ENCODE peak calls at places on chromosomes 16 and 17, in eight cellular contexts. W is ovary; Q is fibroblast of lung; K is right atrium auricular region; Y is CD8-positive, alpha-beta memory T cell; Z is heart right ventricle; G is psoas muscle; X is neural progenitor cell. B is an unnamed sample.

GRCh38 chr16:13378151-13378550 is 476.8 kb downstream of the SHISA9 start:
- DNase-seq in W (no peak), K (no peak), Q (no peak), Y (no peak), X (no peak), Z (no peak), G (no peak), B (no peak)

GRCh38 chr16:5064915-5065314 is 841 bp downstream of the C16orf89 start:
- DNase-seq in X (no peak), G (no peak), Z (no peak), K (no peak), W (no peak), Y (no peak), Q (no peak), B (no peak)

GRCh38 chr17:74678541-74678940 is 34.2 kb downstream of the CD300LF start:
- DNase-seq in X (no peak), Q (no peak), Y (no peak), W (no peak), Z (no peak), G (no peak), K (no peak), B (no peak)

GRCh38 chr17:43784068-43784467 is 3.8 kb downstream of the CFAP97D1 start:
- DNase-seq in Z (no peak), Q (peak; percentile 87), X (no peak), G (no peak), K (no peak), W (no peak), Y (no peak), B (no peak)

GRCh38 chr17:62966426-62967110 is 533 bp downstream of the TANC2 start:
- DNase-seq in K (no peak), Q (peak; percentile 23), Y (no peak), X (peak; percentile 73), Z (peak; percentile 73), W (peak; percentile 79), G (no peak), B (no peak)

GRCh38 chr16:24717411-24717810 is 12.0 kb upstream of the TNRC6A start:
- DNase-seq in X (no peak), Q (peak; percentile 88), G (no peak), W (no peak), Y (no peak), K (no peak), Z (no peak), B (no peak)

GRCh38 chr16:84043486-84044107 is 1.0 kb upstream of the SLC38A8 start:
- DNase-seq in Z (no peak), K (no peak), Y (no peak), G (no peak), Q (no peak), W (no peak), X (peak; percentile 70), B (no peak)

GRCh38 chr17:81025756-81026155 is 9.2 kb upstream of the BAIAP2 start:
- DNase-seq in W (no peak), Y (no peak), Z (no peak), X (no peak), Q (no peak), G (peak; percentile 71), K (no peak), B (no peak)

GRCh38 chr17:3558603-3559269 is 1.1 kb upstream of the TRPV3 start:
- DNase-seq in X (no peak), Q (peak; percentile 7), G (no peak), K (no peak), Z (no peak), Y (peak; percentile 13), W (no peak), B (no peak)

GRCh38 chr16:56849690-56850680 is 15.0 kb upstream of the SLC12A3 start:
- DNase-seq in W (no peak), Y (no peak), K (no peak), Q (peak; percentile 66), G (no peak), X (no peak), Z (no peak), B (no peak)

GRCh38 chr17:19728114-19728495 is 11.7 kb upstream of the SLC47A2 start:
- DNase-seq in Q (peak; percentile 50), Y (no peak), K (peak; percentile 89), Z (peak; percentile 86), W (peak; percentile 85), G (peak; percentile 95), X (no peak), B (no peak)
- H3K27ac ChIP-seq in Q (peak overlapping the region; percentile 17), Y (no peak overlapping the region), K (peak overlapping the region; percentile 93), Z (peak overlapping the region; percentile 83), W (peak overlapping the region; percentile 93), G (peak overlapping the region; percentile 91), X (no peak overlapping the region), B (no peak overlapping the region)

GRCh38 chr16:57898961-57899360 is 72.0 kb downstream of the CNGB1 start:
- DNase-seq in W (no peak), G (no peak), Y (no peak), Q (no peak), K (no peak), Z (no peak), X (peak; percentile 76), B (no peak)

GRCh38 chr16:57901480-57902069 is 69.4 kb downstream of the CNGB1 start:
- DNase-seq in Y (no peak), G (no peak), Q (no peak), W (no peak), X (no peak), Z (no peak), K (no peak), B (no peak)

GRCh38 chr16:57899771-57900661 is 70.9 kb downstream of the CNGB1 start:
- DNase-seq in K (peak; percentile 79), X (peak; percentile 77), Z (peak; percentile 78), W (peak; percentile 71), Y (peak; percentile 67), G (peak; percentile 76), Q (peak; percentile 59), B (peak; percentile 63)

GRCh38 chr16:57903656-57904055 is 67.3 kb downstream of the CNGB1 start:
- DNase-seq in W (no peak), Y (no peak), Z (no peak), K (no peak), X (no peak), G (no peak), Q (no peak), B (no peak)

DNA sequence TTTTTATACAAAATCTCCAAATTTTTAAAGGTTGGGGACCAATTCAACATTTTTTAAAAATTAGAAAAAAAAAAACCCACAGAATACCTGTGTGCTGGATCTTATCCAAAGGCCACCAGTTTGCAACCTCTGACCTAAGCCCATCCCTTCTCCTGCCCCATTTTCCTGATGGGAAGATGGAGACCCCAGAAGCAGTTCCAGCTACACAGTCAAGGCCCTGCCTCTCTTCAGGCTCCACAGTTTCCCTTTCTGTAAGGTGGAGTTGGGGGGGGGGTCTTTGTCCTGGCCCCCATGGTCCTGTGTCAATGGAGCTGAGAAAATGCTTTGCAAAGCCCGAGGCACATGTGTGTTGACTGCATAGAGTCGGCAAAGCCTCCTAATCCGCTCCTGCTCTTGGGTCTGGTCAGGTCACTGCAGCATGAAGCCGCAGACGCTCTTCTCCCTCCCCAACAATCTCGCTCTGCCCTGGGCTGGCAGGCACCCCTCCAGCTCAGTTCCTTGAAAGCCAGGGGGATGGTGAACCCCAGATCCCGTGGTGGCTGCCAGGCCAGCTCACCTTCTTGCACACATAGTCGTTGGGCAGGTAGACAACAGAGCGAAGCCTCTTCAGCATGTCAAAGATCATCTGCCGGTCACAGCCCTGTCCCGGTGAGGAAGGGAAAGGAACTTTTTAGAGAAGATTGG is 70.0 kb downstream of the CNGB1 start:
- DNase-seq in Y (no peak), Z (no peak), K (no peak), Q (no peak), W (no peak), G (no peak), X (no peak), B (no peak)
- H3K36me3 ChIP-seq in Y (no peaks in the 10 kb centered on the region), Z (no peaks in the 10 kb centered on the region), K (no peaks in the 10 kb centered on the region), Q (no peaks in the 10 kb centered on the region), W (no peaks in the 10 kb centered on the region), G (no peaks in the 10 kb centered on the region), X (no peaks in the 10 kb centered on the region), B (no peaks in the 10 kb centered on the region)

GRCh38 chr17:70105641-70106040 is 30.6 kb downstream of the KCNJ16 start:
- DNase-seq in W (no peak), K (no peak), Z (no peak), X (no peak), Q (peak; percentile 33), Y (no peak), G (no peak), B (no peak)

GRCh38 chr17:70107441-70107840 is 32.4 kb downstream of the KCNJ16 start:
- DNase-seq in K (no peak), Y (no peak), W (no peak), G (no peak), Q (no peak), X (no peak), Z (no peak), B (no peak)

GRCh38 chr17:70104688-70105087 is 29.7 kb downstream of the KCNJ16 start:
- DNase-seq in Q (no peak), K (no peak), G (no peak), X (no peak), W (no peak), Y (no peak), Z (no peak), B (no peak)

GRCh38 chr17:70106551-70106950 is 31.5 kb downstream of the KCNJ16 start:
- DNase-seq in Z (no peak), K (no peak), W (no peak), Q (no peak), G (no peak), Y (no peak), X (no peak), B (no peak)

DNA sequence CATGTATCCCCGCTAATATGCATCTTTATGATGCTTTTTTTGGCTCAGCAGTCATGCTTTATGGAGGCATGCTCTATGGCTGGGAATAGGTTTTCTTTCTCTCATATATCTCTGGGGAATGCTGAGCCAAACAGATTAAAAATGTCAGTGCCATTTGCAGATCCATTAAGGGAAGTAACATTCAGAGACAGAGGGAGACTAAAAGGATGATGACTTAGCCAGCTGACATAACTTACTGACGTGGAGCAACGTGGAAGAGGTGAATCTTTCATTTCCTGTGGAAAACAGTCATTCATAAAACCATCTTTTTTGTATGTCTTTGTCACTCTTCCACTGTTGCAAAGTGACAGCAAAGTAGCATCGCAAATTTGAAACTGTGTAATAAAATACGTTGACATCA is 30.1 kb downstream of the KCNJ16 start:
- DNase-seq in X (no peak), Y (no peak), G (no peak), Q (peak; percentile 14), Z (no peak), W (no peak), K (no peak), B (no peak)
- H3K27ac ChIP-seq in X (no peak overlapping the region), Y (no peak overlapping the region), G (no peak overlapping the region), Q (no peak overlapping the region), Z (no peak overlapping the region), W (no peak overlapping the region), K (no peak overlapping the region), B (no peak overlapping the region)

GRCh38 chr17:46030752-46031151 is 31.7 kb downstream of the STH start:
- DNase-seq in Z (no peak), G (no peak), Y (no peak), K (no peak), Q (no peak), X (no peak), W (no peak), B (no peak)
- H3K36me3 ChIP-seq in Z (peaks cover 7% of the 10 kb centered on the region), G (peaks cover 16% of the 10 kb centered on the region), Y (peaks cover 67% of the 10 kb centered on the region), K (peaks cover 58% of the 10 kb centered on the region), Q (peaks cover 19% of the 10 kb centered on the region), X (no peaks in the 10 kb centered on the region), W (peaks cover 3% of the 10 kb centered on the region), B (peaks cover 23% of the 10 kb centered on the region)

DNA sequence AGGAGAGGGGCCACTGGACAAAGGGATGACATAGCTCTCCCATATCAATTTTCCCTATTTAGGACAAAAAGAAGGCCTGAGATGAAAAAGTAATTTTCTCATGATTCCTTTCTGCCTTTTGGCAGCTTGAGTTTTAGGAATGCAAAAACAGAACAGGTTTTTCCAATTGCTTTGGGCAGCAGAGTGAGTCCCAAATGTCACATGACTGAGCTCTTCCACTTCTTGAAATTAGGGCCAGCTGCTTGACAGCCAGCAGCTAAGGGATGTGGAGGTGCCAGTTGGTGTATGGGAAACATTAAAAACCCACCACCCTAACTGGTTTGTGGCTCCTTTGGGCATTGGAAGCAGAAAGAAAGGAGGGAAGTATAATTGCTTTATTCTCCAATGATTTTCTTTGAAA is 133.7 kb upstream of the FAM20A start:
- DNase-seq in K (no peak), G (no peak), X (no peak), Q (no peak), Z (no peak), W (no peak), Y (no peak), B (no peak)
- H3K27ac ChIP-seq in K (peak overlapping the region; percentile 81), G (no peak overlapping the region), X (no peak overlapping the region), Q (no peak overlapping the region), Z (peak overlapping the region; percentile 3), W (peak overlapping the region; percentile 25), Y (no peak overlapping the region), B (no peak overlapping the region)